ENCODE peak calls at places on chromosomes 11 and 22, in five cellular contexts. U is activated CD4-positive, alpha-beta T cell treated with anti-CD3 and anti-CD28 coated beads for 24 hours; W is NCI-H446; M is C1 segment of cervical spinal cord; X is lower leg skin. J is an unnamed sample.

GRCh38 chr22:32340437-32340836 is 17.2 kb upstream of the RFPL3 start:
- DNase-seq in U (no peak), W (no peak), M (no peak), X (no peak), J (no peak)

GRCh38 chr11:119615003-119615878 is 113.8 kb downstream of the NECTIN1 start:
- DNase-seq in U (no peak), W (no peak), M (peak; percentile 41), X (peak; percentile 33), J (no peak)

GRCh38 chr22:35819421-35819820 is 101.7 kb downstream of the APOL5 start:
- DNase-seq in U (no peak), W (no peak), M (no peak), X (no peak), J (no peak)

GRCh38 chr11:130915556-130916237 is 582 bp downstream of the SNX19 start:
- DNase-seq in U (no peak), W (no peak), M (no peak), X (no peak), J (no peak)

GRCh38 chr11:78244546-78245315 is 56.0 kb downstream of the USP35 start:
- DNase-seq in U (no peak), W (no peak), M (no peak), X (no peak), J (no peak)

GRCh38 chr22:42564699-42565098 is 10.9 kb downstream of the SERHL2 start:
- DNase-seq in U (no peak), W (no peak), M (no peak), X (no peak), J (no peak)

GRCh38 chr11:72700026-72700610 is 25.9 kb upstream of the PDE2A start:
- DNase-seq in U (no peak), W (no peak), M (no peak), X (no peak), J (no peak)

GRCh38 chr11:119509969-119510401 is 87.0 kb upstream of the THY1 start:
- DNase-seq in U (no peak), W (no peak), M (no peak), X (peak; percentile 61), J (no peak)

GRCh38 chr11:60265373-60266214 is 14.9 kb upstream of the MS4A4A start:
- DNase-seq in U (peak; percentile 22), W (peak; percentile 31), M (no peak), X (no peak), J (no peak)

GRCh38 chr22:32475428-32476010 is 908 bp downstream of the FBXO7 start:
- DNase-seq in U (peak; percentile 2), W (peak; percentile 38), M (peak; percentile 55), X (peak; percentile 25), J (no peak)

GRCh38 chr11:33490842-33491370 is 209.7 kb downstream of the C11orf91 start:
- DNase-seq in U (no peak), W (no peak), M (no peak), X (no peak), J (no peak)

GRCh38 chr11:64492561-64492960 is 98.5 kb upstream of the SLC22A12 start:
- DNase-seq in U (no peak), W (no peak), M (no peak), X (no peak), J (no peak)

GRCh38 chr11:107576497-107577086 is 11.1 kb upstream of the ALKBH8 start:
- DNase-seq in U (peak; percentile 52), W (peak; percentile 16), M (no peak), X (peak; percentile 27), J (no peak)

GRCh38 chr11:47669856-47670255 is 27.5 kb upstream of the MTCH2 start:
- DNase-seq in U (no peak), W (no peak), M (no peak), X (no peak), J (no peak)

GRCh38 chr11:65487467-65488272 is 11.2 kb upstream of the MALAT1 start:
- DNase-seq in U (no peak), W (peak; percentile 99), M (peak; percentile 100), X (peak; percentile 99), J (peak; percentile 99)

GRCh38 chr22:36180038-36180880 is 19.7 kb upstream of the APOL3 start:
- DNase-seq in U (peak; percentile 85), W (no peak), M (no peak), X (peak; percentile 75), J (peak; percentile 72)

GRCh38 chr11:64722141-64723050 is 601 bp downstream of the NRXN2 start:
- DNase-seq in U (no peak), W (no peak), M (no peak), X (no peak), J (no peak)

GRCh38 chr11:36412781-36413383 is 97.2 kb downstream of the TRAF6 start:
- DNase-seq in U (no peak), W (no peak), M (no peak), X (no peak), J (no peak)

GRCh38 chr11:111336582-111337256 is 38.4 kb downstream of the POU2AF3 start:
- DNase-seq in U (no peak), W (no peak), M (no peak), X (no peak), J (no peak)

GRCh38 chr22:39078329-39078728 is 1.3 kb downstream of the APOBEC3G start:
- DNase-seq in U (no peak), W (no peak), M (no peak), X (no peak), J (no peak)

GRCh38 chr22:38346506-38346905 is 29.3 kb upstream of the CSNK1E start:
- DNase-seq in U (no peak), W (no peak), M (no peak), X (no peak), J (no peak)

GRCh38 chr22:36386351-36386899 is 1.3 kb downstream of the MYH9 start:
- DNase-seq in U (no peak), W (no peak), M (no peak), X (peak; percentile 41), J (no peak)

GRCh38 chr11:10450451-10451398 is 4.3 kb upstream of the AMPD3 start:
- DNase-seq in U (no peak), W (no peak), M (no peak), X (no peak), J (no peak)

GRCh38 chr11:77052531-77052930 is 14.2 kb upstream of the CAPN5 start:
- DNase-seq in U (no peak), W (no peak), M (no peak), X (no peak), J (no peak)

GRCh38 chr11:1521382-1522080 is 35.0 kb upstream of the MOB2 start:
- DNase-seq in U (no peak), W (no peak), M (no peak), X (no peak), J (no peak)

J was measured in thoracic aorta.